ENCODE peak calls at places on chromosomes 16 and 17, in seven cellular contexts. B, X, Q, M, O, F and N are unnamed samples.
A peak's percentile ranks its signal among the peaks of the same experiment; 100 is the strongest.

GRCh38 chr16:27625050-27625697 is 75.2 kb downstream of the KATNIP start:
- DNase-seq in B (no peak), X (peak; percentile 85), Q (peak; percentile 49), M (peak; percentile 52), O (no peak), F (no peak), N (no peak)

GRCh38 chr17:59725691-59726090 is 18.2 kb downstream of the VMP1 start:
- DNase-seq in B (no peak), X (peak; percentile 88), Q (no peak), M (no peak), O (no peak), F (no peak), N (no peak)

GRCh38 chr16:75476817-75477216 is 12.3 kb upstream of the TMEM170A start:
- DNase-seq in B (no peak), X (no peak), Q (no peak), M (no peak), O (no peak), F (no peak), N (no peak)

GRCh38 chr16:2333231-2333630 is 7.3 kb downstream of the ABCA3 start:
- DNase-seq in B (no peak), X (no peak), Q (no peak), M (no peak), O (no peak), F (no peak), N (no peak)

GRCh38 chr17:45110676-45111611 is 21.4 kb downstream of the PLCD3 start:
- DNase-seq in B (no peak), X (no peak), Q (no peak), M (no peak), O (no peak), F (peak; percentile 67), N (no peak)

GRCh38 chr16:87236516-87237115 is 80.6 kb downstream of the C16orf95 start:
- DNase-seq in B (no peak), X (no peak), Q (no peak), M (no peak), O (no peak), F (no peak), N (no peak)

GRCh38 chr17:81911277-81911961 is at the start of gene PCYT2:
- DNase-seq in B (no peak), X (peak; percentile 89), Q (peak; percentile 95), M (peak; percentile 93), O (peak; percentile 90), F (peak; percentile 95), N (peak; percentile 52)

GRCh38 chr16:86033016-86033474 is 134.1 kb downstream of the IRF8 start:
- DNase-seq in B (no peak), X (peak; percentile 6), Q (no peak), M (no peak), O (no peak), F (no peak), N (no peak)

GRCh38 chr17:78137392-78138203 is 7.0 kb downstream of the TMC8 start:
- DNase-seq in B (no peak), X (no peak), Q (no peak), M (peak; percentile 65), O (no peak), F (peak; percentile 14), N (no peak)

GRCh38 chr17:50118076-50118827 is 11.7 kb downstream of the SAMD14 start:
- DNase-seq in B (no peak), X (no peak), Q (no peak), M (no peak), O (no peak), F (no peak), N (no peak)

GRCh38 chr17:42698736-42699414 is 16.5 kb downstream of the CNTNAP1 start:
- DNase-seq in B (no peak), X (peak; percentile 90), Q (no peak), M (no peak), O (no peak), F (peak; percentile 86), N (no peak)

GRCh38 chr16:3980311-3981111 is 100.0 kb upstream of the CREBBP start:
- DNase-seq in B (no peak), X (peak; percentile 74), Q (no peak), M (no peak), O (no peak), F (peak; percentile 68), N (peak; percentile 83)

GRCh38 chr16:53773150-53773846 is 69.3 kb downstream of the FTO start:
- DNase-seq in B (no peak), X (peak; percentile 87), Q (peak; percentile 52), M (peak; percentile 83), O (no peak), F (no peak), N (peak; percentile 50)

GRCh38 chr17:40074871-40075215 is 12.1 kb downstream of the THRA start:
- DNase-seq in B (no peak), X (peak; percentile 25), Q (no peak), M (no peak), O (no peak), F (no peak), N (no peak)

GRCh38 chr17:64401941-64402340 is 11.3 kb upstream of the PECAM1 start:
- DNase-seq in B (no peak), X (no peak), Q (no peak), M (no peak), O (no peak), F (no peak), N (no peak)

GRCh38 chr17:4772235-4772613 is 538 bp downstream of the TM4SF5 start:
- DNase-seq in B (no peak), X (no peak), Q (no peak), M (no peak), O (no peak), F (no peak), N (no peak)

GRCh38 chr16:84404936-84405640 is 36.8 kb downstream of the ATP2C2 start:
- DNase-seq in B (no peak), X (no peak), Q (no peak), M (no peak), O (no peak), F (no peak), N (no peak)

GRCh38 chr16:55622930-55623561 is 32.7 kb upstream of the SLC6A2 start:
- DNase-seq in B (peak; percentile 0), X (no peak), Q (no peak), M (peak; percentile 39), O (no peak), F (no peak), N (peak; percentile 51)

GRCh38 chr17:4634981-4635380 is 6.5 kb downstream of the ALOX15 start:
- DNase-seq in B (no peak), X (no peak), Q (no peak), M (no peak), O (no peak), F (no peak), N (no peak)

GRCh38 chr16:25691519-25692091 is at the start of gene HS3ST4:
- DNase-seq in B (no peak), X (no peak), Q (no peak), M (no peak), O (no peak), F (no peak), N (no peak)

GRCh38 chr16:25690563-25691143 is 1.1 kb upstream of the HS3ST4 start:
- DNase-seq in B (no peak), X (no peak), Q (no peak), M (no peak), O (no peak), F (no peak), N (no peak)

GRCh38 chr16:25693621-25694020 is 1.9 kb downstream of the HS3ST4 start:
- DNase-seq in B (no peak), X (no peak), Q (no peak), M (no peak), O (no peak), F (no peak), N (no peak)

GRCh38 chr16:25692307-25692706 is 548 bp downstream of the HS3ST4 start:
- DNase-seq in B (no peak), X (no peak), Q (no peak), M (no peak), O (no peak), F (no peak), N (no peak)

GRCh38 chr16:25692734-25693508 is 1.2 kb downstream of the HS3ST4 start:
- DNase-seq in B (no peak), X (no peak), Q (no peak), M (no peak), O (no peak), F (no peak), N (no peak)
- H3K4me3 ChIP-seq in B (no peak overlapping the region), X (peak overlapping the region; percentile 53), Q (peak overlapping the region; percentile 25), M (peak overlapping the region; percentile 43), O (no peak overlapping the region), F (no peak overlapping the region), N (no peak overlapping the region)

DNA sequence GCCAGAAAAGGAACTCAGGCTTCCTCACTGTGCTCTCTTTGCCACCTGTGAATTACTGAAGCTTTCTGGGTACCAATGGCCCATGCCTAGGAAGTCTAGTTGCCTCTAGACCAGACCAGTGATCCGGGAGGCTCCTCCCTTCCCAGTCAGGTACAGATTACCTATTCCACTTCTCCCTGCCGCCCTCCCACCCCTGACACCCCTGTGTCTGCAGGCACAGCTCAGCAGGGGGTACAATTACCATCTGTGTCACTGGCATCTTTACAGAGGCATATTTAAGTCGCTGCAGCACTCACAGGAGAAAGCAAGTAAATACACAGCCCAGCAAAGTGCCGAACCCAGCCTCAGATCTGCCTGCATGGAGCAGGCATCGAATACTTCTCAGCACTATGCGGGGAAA is 5.3 kb upstream of the WSCD1 start:
- DNase-seq in B (no peak), X (no peak), Q (no peak), M (no peak), O (no peak), F (no peak), N (no peak)
- H3K27ac ChIP-seq in B (no peak overlapping the region), X (no peak overlapping the region), Q (no peak overlapping the region), M (no peak overlapping the region), O (no peak overlapping the region), F (no peak overlapping the region), N (no peak overlapping the region)

GRCh38 chr17:27089929-27090247 is 204.0 kb upstream of the WSB1 start:
- DNase-seq in B (no peak), X (no peak), Q (no peak), M (no peak), O (no peak), F (no peak), N (no peak)
- H3K9me3 ChIP-seq in B (no peaks in the 10 kb centered on the region), X (no peaks in the 10 kb centered on the region), Q (no peaks in the 10 kb centered on the region), M (no peaks in the 10 kb centered on the region), O (no peaks in the 10 kb centered on the region), F (no peaks in the 10 kb centered on the region), N (no peaks in the 10 kb centered on the region)

GRCh38 chr16:49921791-49922456 is 66.0 kb upstream of the ZNF423 start:
- DNase-seq in B (peak; percentile 1), X (peak; percentile 69), Q (peak; percentile 48), M (peak; percentile 66), O (no peak), F (peak; percentile 74), N (peak; percentile 66)

GRCh38 chr16:49920397-49920796 is 64.5 kb upstream of the ZNF423 start:
- DNase-seq in B (no peak), X (no peak), Q (no peak), M (no peak), O (no peak), F (no peak), N (no peak)

GRCh38 chr16:49923411-49923810 is 67.5 kb upstream of the ZNF423 start:
- DNase-seq in B (no peak), X (no peak), Q (no peak), M (no peak), O (no peak), F (no peak), N (no peak)

GRCh38 chr16:49919327-49919726 is 63.4 kb upstream of the ZNF423 start:
- DNase-seq in B (no peak), X (no peak), Q (no peak), M (no peak), O (no peak), F (no peak), N (no peak)

DNA sequence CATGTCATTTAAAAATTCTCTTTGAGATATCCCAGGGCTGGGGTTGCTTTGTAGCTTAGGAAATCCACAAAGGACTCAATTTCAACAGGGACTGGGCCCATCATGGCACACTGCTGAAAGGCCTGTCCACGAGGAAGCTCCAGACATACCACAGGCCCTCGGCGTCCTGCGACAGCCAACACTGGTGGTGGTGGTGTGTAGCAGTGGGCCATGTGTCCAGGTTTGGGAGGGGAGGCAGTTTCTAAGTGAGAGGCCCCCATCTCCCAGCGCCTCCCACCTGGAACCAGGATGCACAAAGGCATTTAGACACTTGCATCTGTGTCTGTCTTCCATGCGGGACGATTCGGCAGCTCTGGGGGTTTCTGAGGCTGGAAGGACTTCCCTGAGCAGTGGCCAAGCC is 65.2 kb upstream of the ZNF423 start:
- DNase-seq in B (no peak), X (no peak), Q (no peak), M (no peak), O (no peak), F (no peak), N (no peak)
- H3K4me3 ChIP-seq in B (no peak overlapping the region), X (no peak overlapping the region), Q (no peak overlapping the region), M (no peak overlapping the region), O (no peak overlapping the region), F (no peak overlapping the region), N (no peak overlapping the region)